ENCODE peak calls at places on chromosomes 3 and 15, in eight cellular contexts. One of them, this sample, is unnamed.

GRCh38 chr3:24985631-24986030 is 442.4 kb upstream of the RARB start:
- DNase-seq in GM23338: no peak
- DNase-seq in NCI-H1092: no peak
- DNase-seq in cardiac fibroblast: no peak
- DNase-seq in amygdala: no peak
- DNase-seq in activated T-cell treated with anti-CD3 and anti-CD28 coated beads for 24 hours: no peak
- DNase-seq in naive thymus-derived CD4-positive, alpha-beta T cell: no peak
- DNase-seq in NCI-H2081: no peak
- DNase-seq in this sample: no peak

GRCh38 chr3:144114767-144115166 is 143.1 kb downstream of the DIPK2A start:
- DNase-seq in NCI-H2081: no peak
- DNase-seq in amygdala: no peak
- DNase-seq in cardiac fibroblast: peak
- DNase-seq in GM23338: no peak
- DNase-seq in activated T-cell treated with anti-CD3 and anti-CD28 coated beads for 24 hours: no peak
- DNase-seq in naive thymus-derived CD4-positive, alpha-beta T cell: no peak
- DNase-seq in NCI-H1092: no peak
- DNase-seq in this sample: no peak

GRCh38 chr3:120172070-120172469 is 77.8 kb upstream of the GSK3B start:
- DNase-seq in naive thymus-derived CD4-positive, alpha-beta T cell: no peak
- DNase-seq in NCI-H1092: no peak
- DNase-seq in activated T-cell treated with anti-CD3 and anti-CD28 coated beads for 24 hours: no peak
- DNase-seq in cardiac fibroblast: peak
- DNase-seq in amygdala: no peak
- DNase-seq in NCI-H2081: no peak
- DNase-seq in GM23338: no peak
- DNase-seq in this sample: no peak

GRCh38 chr15:38690737-38691332 is 126.2 kb upstream of the RASGRP1 start:
- DNase-seq in amygdala: no peak
- DNase-seq in NCI-H1092: peak
- DNase-seq in GM23338: peak
- DNase-seq in naive thymus-derived CD4-positive, alpha-beta T cell: peak
- DNase-seq in cardiac fibroblast: peak
- DNase-seq in activated T-cell treated with anti-CD3 and anti-CD28 coated beads for 24 hours: peak
- DNase-seq in NCI-H2081: peak
- DNase-seq in this sample: no peak

GRCh38 chr15:81071130-81071529 is 62.9 kb upstream of the CFAP161 start:
- DNase-seq in amygdala: no peak
- DNase-seq in GM23338: no peak
- DNase-seq in cardiac fibroblast: peak
- DNase-seq in NCI-H2081: no peak
- DNase-seq in naive thymus-derived CD4-positive, alpha-beta T cell: no peak
- DNase-seq in activated T-cell treated with anti-CD3 and anti-CD28 coated beads for 24 hours: no peak
- DNase-seq in NCI-H1092: no peak
- DNase-seq in this sample: no peak

GRCh38 chr3:113454625-113455024 is 13.3 kb upstream of the CFAP44 start:
- DNase-seq in cardiac fibroblast: no peak
- DNase-seq in NCI-H1092: no peak
- DNase-seq in GM23338: no peak
- DNase-seq in naive thymus-derived CD4-positive, alpha-beta T cell: no peak
- DNase-seq in NCI-H2081: no peak
- DNase-seq in amygdala: no peak
- DNase-seq in activated T-cell treated with anti-CD3 and anti-CD28 coated beads for 24 hours: no peak
- DNase-seq in this sample: no peak

GRCh38 chr3:127448671-127449070 is 141.9 kb downstream of the TPRA1 start:
- DNase-seq in NCI-H2081: no peak
- DNase-seq in cardiac fibroblast: no peak
- DNase-seq in activated T-cell treated with anti-CD3 and anti-CD28 coated beads for 24 hours: no peak
- DNase-seq in NCI-H1092: no peak
- DNase-seq in GM23338: no peak
- DNase-seq in amygdala: no peak
- DNase-seq in naive thymus-derived CD4-positive, alpha-beta T cell: no peak
- DNase-seq in this sample: no peak

GRCh38 chr3:23797490-23797889 is 8.3 kb upstream of the UBE2E1 start:
- DNase-seq in cardiac fibroblast: no peak
- DNase-seq in naive thymus-derived CD4-positive, alpha-beta T cell: no peak
- DNase-seq in GM23338: no peak
- DNase-seq in amygdala: no peak
- DNase-seq in activated T-cell treated with anti-CD3 and anti-CD28 coated beads for 24 hours: no peak
- DNase-seq in NCI-H1092: no peak
- DNase-seq in NCI-H2081: no peak
- DNase-seq in this sample: no peak

GRCh38 chr3:38163117-38163870 is 2.0 kb upstream of the OXSR1 start:
- DNase-seq in GM23338: peak
- DNase-seq in cardiac fibroblast: no peak
- DNase-seq in amygdala: no peak
- DNase-seq in activated T-cell treated with anti-CD3 and anti-CD28 coated beads for 24 hours: no peak
- DNase-seq in naive thymus-derived CD4-positive, alpha-beta T cell: no peak
- DNase-seq in NCI-H2081: no peak
- DNase-seq in NCI-H1092: no peak
- DNase-seq in this sample: no peak

GRCh38 chr15:88299502-88299901 is 43.0 kb upstream of the NTRK3 start:
- DNase-seq in NCI-H2081: no peak
- DNase-seq in GM23338: no peak
- DNase-seq in cardiac fibroblast: no peak
- DNase-seq in NCI-H1092: no peak
- DNase-seq in amygdala: no peak
- DNase-seq in naive thymus-derived CD4-positive, alpha-beta T cell: no peak
- DNase-seq in activated T-cell treated with anti-CD3 and anti-CD28 coated beads for 24 hours: no peak
- DNase-seq in this sample: no peak

GRCh38 chr3:165854696-165855095 is 17.5 kb upstream of the BCHE start:
- DNase-seq in NCI-H1092: no peak
- DNase-seq in amygdala: no peak
- DNase-seq in GM23338: peak
- DNase-seq in activated T-cell treated with anti-CD3 and anti-CD28 coated beads for 24 hours: no peak
- DNase-seq in cardiac fibroblast: peak
- DNase-seq in naive thymus-derived CD4-positive, alpha-beta T cell: no peak
- DNase-seq in NCI-H2081: peak
- DNase-seq in this sample: no peak

GRCh38 chr3:70716832-70717231 is 404.4 kb upstream of the MDFIC2 start:
- DNase-seq in activated T-cell treated with anti-CD3 and anti-CD28 coated beads for 24 hours: no peak
- DNase-seq in NCI-H1092: no peak
- DNase-seq in naive thymus-derived CD4-positive, alpha-beta T cell: no peak
- DNase-seq in NCI-H2081: no peak
- DNase-seq in amygdala: no peak
- DNase-seq in cardiac fibroblast: peak
- DNase-seq in GM23338: no peak
- DNase-seq in this sample: no peak

GRCh38 chr3:71172176-71172575 is 411.4 kb downstream of the FOXP1 start:
- DNase-seq in GM23338: no peak
- DNase-seq in activated T-cell treated with anti-CD3 and anti-CD28 coated beads for 24 hours: no peak
- DNase-seq in cardiac fibroblast: peak
- DNase-seq in naive thymus-derived CD4-positive, alpha-beta T cell: no peak
- DNase-seq in NCI-H2081: no peak
- DNase-seq in NCI-H1092: no peak
- DNase-seq in amygdala: no peak
- DNase-seq in this sample: no peak

GRCh38 chr15:33114484-33114767 is 80.1 kb downstream of the FMN1 start:
- DNase-seq in GM23338: no peak
- DNase-seq in NCI-H2081: no peak
- DNase-seq in activated T-cell treated with anti-CD3 and anti-CD28 coated beads for 24 hours: no peak
- DNase-seq in amygdala: no peak
- DNase-seq in cardiac fibroblast: peak
- DNase-seq in NCI-H1092: no peak
- DNase-seq in naive thymus-derived CD4-positive, alpha-beta T cell: no peak
- DNase-seq in this sample: no peak

GRCh38 chr3:150611666-150612065 is 8.5 kb downstream of the SELENOT start:
- DNase-seq in NCI-H1092: no peak
- DNase-seq in activated T-cell treated with anti-CD3 and anti-CD28 coated beads for 24 hours: no peak
- DNase-seq in cardiac fibroblast: no peak
- DNase-seq in naive thymus-derived CD4-positive, alpha-beta T cell: peak
- DNase-seq in GM23338: no peak
- DNase-seq in NCI-H2081: no peak
- DNase-seq in amygdala: no peak
- DNase-seq in this sample: no peak

GRCh38 chr15:96303503-96304054 is 26.9 kb upstream of the NR2F2 start:
- DNase-seq in GM23338: no peak
- DNase-seq in NCI-H1092: no peak
- DNase-seq in amygdala: no peak
- DNase-seq in activated T-cell treated with anti-CD3 and anti-CD28 coated beads for 24 hours: no peak
- DNase-seq in NCI-H2081: peak
- DNase-seq in naive thymus-derived CD4-positive, alpha-beta T cell: no peak
- DNase-seq in cardiac fibroblast: no peak
- DNase-seq in this sample: no peak

GRCh38 chr15:90064931-90065681 is 37.2 kb downstream of the IDH2 start:
- DNase-seq in amygdala: no peak
- DNase-seq in GM23338: peak
- DNase-seq in NCI-H2081: no peak
- DNase-seq in cardiac fibroblast: no peak
- DNase-seq in NCI-H1092: no peak
- DNase-seq in naive thymus-derived CD4-positive, alpha-beta T cell: no peak
- DNase-seq in activated T-cell treated with anti-CD3 and anti-CD28 coated beads for 24 hours: no peak
- DNase-seq in this sample: no peak

GRCh38 chr3:132284006-132284405 is 33.2 kb upstream of the ACP3 start:
- DNase-seq in GM23338: peak
- DNase-seq in activated T-cell treated with anti-CD3 and anti-CD28 coated beads for 24 hours: no peak
- DNase-seq in NCI-H2081: no peak
- DNase-seq in cardiac fibroblast: peak
- DNase-seq in NCI-H1092: no peak
- DNase-seq in amygdala: no peak
- DNase-seq in naive thymus-derived CD4-positive, alpha-beta T cell: no peak
- DNase-seq in this sample: no peak

GRCh38 chr3:49294343-49294742 is 17.3 kb upstream of the C3orf62 start:
- DNase-seq in NCI-H1092: no peak
- DNase-seq in GM23338: no peak
- DNase-seq in activated T-cell treated with anti-CD3 and anti-CD28 coated beads for 24 hours: no peak
- DNase-seq in naive thymus-derived CD4-positive, alpha-beta T cell: no peak
- DNase-seq in amygdala: no peak
- DNase-seq in NCI-H2081: no peak
- DNase-seq in cardiac fibroblast: no peak
- DNase-seq in this sample: no peak

GRCh38 chr3:125641901-125642300 is 46.6 kb upstream of the OSBPL11 start:
- DNase-seq in NCI-H1092: no peak
- DNase-seq in amygdala: no peak
- DNase-seq in GM23338: no peak
- DNase-seq in cardiac fibroblast: no peak
- DNase-seq in naive thymus-derived CD4-positive, alpha-beta T cell: no peak
- DNase-seq in NCI-H2081: no peak
- DNase-seq in activated T-cell treated with anti-CD3 and anti-CD28 coated beads for 24 hours: no peak
- DNase-seq in this sample: no peak

GRCh38 chr3:67044295-67044694 is 46.2 kb downstream of the KBTBD8 start:
- DNase-seq in naive thymus-derived CD4-positive, alpha-beta T cell: no peak
- DNase-seq in amygdala: no peak
- DNase-seq in GM23338: no peak
- DNase-seq in cardiac fibroblast: peak
- DNase-seq in NCI-H1092: no peak
- DNase-seq in NCI-H2081: no peak
- DNase-seq in activated T-cell treated with anti-CD3 and anti-CD28 coated beads for 24 hours: no peak
- DNase-seq in this sample: no peak

GRCh38 chr3:108546249-108546648 is 35.9 kb upstream of the MYH15 start:
- DNase-seq in NCI-H1092: no peak
- DNase-seq in activated T-cell treated with anti-CD3 and anti-CD28 coated beads for 24 hours: no peak
- DNase-seq in GM23338: no peak
- DNase-seq in naive thymus-derived CD4-positive, alpha-beta T cell: no peak
- DNase-seq in NCI-H2081: no peak
- DNase-seq in amygdala: no peak
- DNase-seq in cardiac fibroblast: peak
- DNase-seq in this sample: no peak

GRCh38 chr3:188546835-188547670 is 393.1 kb downstream of the LPP start:
- DNase-seq in activated T-cell treated with anti-CD3 and anti-CD28 coated beads for 24 hours: no peak
- DNase-seq in NCI-H2081: no peak
- DNase-seq in amygdala: no peak
- DNase-seq in cardiac fibroblast: peak
- DNase-seq in NCI-H1092: no peak
- DNase-seq in GM23338: no peak
- DNase-seq in naive thymus-derived CD4-positive, alpha-beta T cell: no peak
- DNase-seq in this sample: no peak

GRCh38 chr15:40291088-40291574 is 8.3 kb upstream of the ANKRD63 start:
- DNase-seq in naive thymus-derived CD4-positive, alpha-beta T cell: no peak
- DNase-seq in NCI-H1092: peak
- DNase-seq in NCI-H2081: no peak
- DNase-seq in amygdala: no peak
- DNase-seq in cardiac fibroblast: peak
- DNase-seq in GM23338: peak
- DNase-seq in activated T-cell treated with anti-CD3 and anti-CD28 coated beads for 24 hours: no peak
- DNase-seq in this sample: no peak

GRCh38 chr3:17412950-17413530 is 329.4 kb downstream of the TBC1D5 start:
- DNase-seq in NCI-H2081: peak
- DNase-seq in cardiac fibroblast: peak
- DNase-seq in amygdala: no peak
- DNase-seq in naive thymus-derived CD4-positive, alpha-beta T cell: no peak
- DNase-seq in NCI-H1092: peak
- DNase-seq in GM23338: peak
- DNase-seq in activated T-cell treated with anti-CD3 and anti-CD28 coated beads for 24 hours: peak
- DNase-seq in this sample: peak

GRCh38 chr15:77143191-77143590 is 72.3 kb upstream of the TSPAN3 start:
- DNase-seq in cardiac fibroblast: peak
- DNase-seq in naive thymus-derived CD4-positive, alpha-beta T cell: no peak
- DNase-seq in NCI-H1092: no peak
- DNase-seq in activated T-cell treated with anti-CD3 and anti-CD28 coated beads for 24 hours: no peak
- DNase-seq in amygdala: no peak
- DNase-seq in NCI-H2081: no peak
- DNase-seq in GM23338: no peak
- DNase-seq in this sample: no peak

GRCh38 chr3:127750226-127751031 is 71.9 kb downstream of the MGLL start:
- DNase-seq in cardiac fibroblast: peak
- DNase-seq in amygdala: no peak
- DNase-seq in naive thymus-derived CD4-positive, alpha-beta T cell: no peak
- DNase-seq in activated T-cell treated with anti-CD3 and anti-CD28 coated beads for 24 hours: no peak
- DNase-seq in NCI-H1092: no peak
- DNase-seq in GM23338: no peak
- DNase-seq in NCI-H2081: no peak
- DNase-seq in this sample: no peak

GRCh38 chr15:90881978-90882721 is 2.2 kb upstream of the FES start:
- DNase-seq in NCI-H1092: no peak
- DNase-seq in cardiac fibroblast: no peak
- DNase-seq in GM23338: no peak
- DNase-seq in amygdala: no peak
- DNase-seq in NCI-H2081: no peak
- DNase-seq in naive thymus-derived CD4-positive, alpha-beta T cell: no peak
- DNase-seq in activated T-cell treated with anti-CD3 and anti-CD28 coated beads for 24 hours: no peak
- DNase-seq in this sample: no peak

GRCh38 chr15:25095179-25095578 is 140.4 kb downstream of the SNRPN start:
- DNase-seq in amygdala: no peak
- DNase-seq in GM23338: no peak
- DNase-seq in activated T-cell treated with anti-CD3 and anti-CD28 coated beads for 24 hours: no peak
- DNase-seq in naive thymus-derived CD4-positive, alpha-beta T cell: no peak
- DNase-seq in NCI-H2081: no peak
- DNase-seq in NCI-H1092: no peak
- DNase-seq in cardiac fibroblast: no peak
- DNase-seq in this sample: no peak

GRCh38 chr3:45793482-45794176 is 2.7 kb downstream of the SLC6A20 start:
- DNase-seq in activated T-cell treated with anti-CD3 and anti-CD28 coated beads for 24 hours: no peak
- DNase-seq in GM23338: no peak
- DNase-seq in naive thymus-derived CD4-positive, alpha-beta T cell: no peak
- DNase-seq in cardiac fibroblast: no peak
- DNase-seq in amygdala: no peak
- DNase-seq in NCI-H2081: no peak
- DNase-seq in NCI-H1092: no peak
- DNase-seq in this sample: no peak

GRCh38 chr3:179921500-179921899 is 115.2 kb downstream of the PEX5L start:
- DNase-seq in naive thymus-derived CD4-positive, alpha-beta T cell: no peak
- DNase-seq in activated T-cell treated with anti-CD3 and anti-CD28 coated beads for 24 hours: no peak
- DNase-seq in NCI-H1092: no peak
- DNase-seq in NCI-H2081: no peak
- DNase-seq in GM23338: no peak
- DNase-seq in amygdala: no peak
- DNase-seq in cardiac fibroblast: no peak
- DNase-seq in this sample: no peak

GRCh38 chr15:101654191-101654590 is 2.0 kb upstream of the TM2D3 start:
- DNase-seq in amygdala: no peak
- DNase-seq in naive thymus-derived CD4-positive, alpha-beta T cell: no peak
- DNase-seq in NCI-H2081: no peak
- DNase-seq in activated T-cell treated with anti-CD3 and anti-CD28 coated beads for 24 hours: no peak
- DNase-seq in cardiac fibroblast: no peak
- DNase-seq in GM23338: no peak
- DNase-seq in NCI-H1092: no peak
- DNase-seq in this sample: no peak

GRCh38 chr3:49397470-49397869 is 14.3 kb downstream of the RHOA start:
- DNase-seq in naive thymus-derived CD4-positive, alpha-beta T cell: no peak
- DNase-seq in NCI-H1092: no peak
- DNase-seq in cardiac fibroblast: peak
- DNase-seq in amygdala: no peak
- DNase-seq in NCI-H2081: no peak
- DNase-seq in activated T-cell treated with anti-CD3 and anti-CD28 coated beads for 24 hours: no peak
- DNase-seq in GM23338: peak
- DNase-seq in this sample: peak

GRCh38 chr3:3316523-3316922 is 137.0 kb upstream of the CRBN start:
- DNase-seq in cardiac fibroblast: no peak
- DNase-seq in NCI-H1092: no peak
- DNase-seq in GM23338: peak
- DNase-seq in amygdala: no peak
- DNase-seq in activated T-cell treated with anti-CD3 and anti-CD28 coated beads for 24 hours: no peak
- DNase-seq in NCI-H2081: no peak
- DNase-seq in naive thymus-derived CD4-positive, alpha-beta T cell: no peak
- DNase-seq in this sample: no peak

This sample was measured in brain pericyte.